ENCODE peak calls at places on chromosomes 6 and 20, in four cellular contexts. W, E, Y and T are unnamed samples.

GRCh38 chr6:251920-252319 is 40.4 kb upstream of the DUSP22 start:
- DNase-seq in W (no peak), E (no peak), Y (no peak), T (no peak)

GRCh38 chr20:6623989-6624388 is 143.5 kb upstream of the BMP2 start:
- DNase-seq in W (no peak), E (peak), Y (no peak), T (no peak)

GRCh38 chr6:157172088-157172768 is 151.1 kb downstream of the TMEM242 start:
- DNase-seq in W (no peak), E (no peak), Y (no peak), T (no peak)

GRCh38 chr20:22101606-22102005 is 396.1 kb downstream of the PAX1 start:
- DNase-seq in W (no peak), E (no peak), Y (no peak), T (no peak)

GRCh38 chr6:129685640-129686031 is 24.3 kb downstream of the ARHGAP18 start:
- DNase-seq in W (no peak), E (no peak), Y (no peak), T (no peak)

GRCh38 chr20:22762576-22763256 is 178.3 kb upstream of the FOXA2 start:
- DNase-seq in W (no peak), E (no peak), Y (no peak), T (no peak)

GRCh38 chr20:31566658-31567379 is 38.3 kb upstream of the ID1 start:
- DNase-seq in W (peak), E (no peak), Y (no peak), T (no peak)

GRCh38 chr6:132354517-132355167 is 46.6 kb downstream of the MOXD1 start:
- DNase-seq in W (no peak), E (no peak), Y (no peak), T (no peak)

GRCh38 chr6:26022166-26022510 is 59.5 kb downstream of the TRIM38 start:
- DNase-seq in W (peak), E (no peak), Y (no peak), T (peak)

GRCh38 chr6:11975353-11975977 is 36.6 kb upstream of the HIVEP1 start:
- DNase-seq in W (no peak), E (no peak), Y (no peak), T (peak)

GRCh38 chr20:22490287-22491187 is 93.8 kb downstream of the FOXA2 start:
- DNase-seq in W (no peak), E (peak), Y (no peak), T (no peak)

GRCh38 chr6:140079328-140079727 is 704.9 kb upstream of the CITED2 start:
- DNase-seq in W (no peak), E (no peak), Y (no peak), T (no peak)

GRCh38 chr6:105291525-105291924 is 111.4 kb downstream of the PREP start:
- DNase-seq in W (no peak), E (no peak), Y (no peak), T (no peak)

GRCh38 chr20:59657459-59658046 is 53.2 kb downstream of the PHACTR3 start:
- DNase-seq in W (no peak), E (no peak), Y (no peak), T (no peak)

GRCh38 chr6:149733321-149733720 is 13.0 kb downstream of the NUP43 start:
- DNase-seq in W (no peak), E (no peak), Y (no peak), T (no peak)

GRCh38 chr6:163570579-163571231 is 156.2 kb downstream of the QKI start:
- DNase-seq in W (no peak), E (no peak), Y (no peak), T (peak)

GRCh38 chr6:40947876-40948514 is 91.0 kb downstream of the UNC5CL start:
- DNase-seq in W (no peak), E (no peak), Y (no peak), T (no peak)

GRCh38 chr20:8132632-8133587 is 844 bp downstream of the PLCB1 start:
- DNase-seq in W (no peak), E (no peak), Y (no peak), T (no peak)

GRCh38 chr6:132142308-132142707 is 191.1 kb upstream of the CCN2 start:
- DNase-seq in W (no peak), E (no peak), Y (no peak), T (no peak)

GRCh38 chr6:43716099-43716498 is 28.5 kb upstream of the MRPS18A start:
- DNase-seq in W (no peak), E (no peak), Y (no peak), T (no peak)

GRCh38 chr20:20065366-20065765 is 13.0 kb downstream of the CFAP61 start:
- DNase-seq in W (no peak), E (no peak), Y (no peak), T (no peak)

GRCh38 chr6:42113929-42114636 is 28.3 kb downstream of the C6orf132 start:
- DNase-seq in W (peak), E (peak), Y (no peak), T (no peak)

GRCh38 chr6:6225885-6226284 is 94.6 kb downstream of the F13A1 start:
- DNase-seq in W (no peak), E (no peak), Y (no peak), T (no peak)

GRCh38 chr20:25054995-25055629 is 2.8 kb downstream of the ACSS1 start:
- DNase-seq in W (no peak), E (peak), Y (no peak), T (no peak)

GRCh38 chr20:3932277-3933073 is 43.3 kb downstream of the PANK2 start:
- DNase-seq in W (no peak), E (no peak), Y (no peak), T (no peak)

GRCh38 chr6:27668442-27669275 is 195.8 kb upstream of the ZNF184 start:
- DNase-seq in W (peak), E (peak), Y (peak), T (peak)

GRCh38 chr20:45592574-45593189 is 13.6 kb upstream of the WFDC8 start:
- DNase-seq in W (peak), E (peak), Y (peak), T (peak)

GRCh38 chr20:53940883-53941546 is 129.4 kb downstream of the BCAS1 start:
- DNase-seq in W (no peak), E (no peak), Y (no peak), T (no peak)

GRCh38 chr6:16320533-16321340 is 82.3 kb downstream of the GMPR start:
- DNase-seq in W (no peak), E (no peak), Y (no peak), T (no peak)

GRCh38 chr6:83633609-83634008 is 75.3 kb downstream of the SNAP91 start:
- DNase-seq in W (no peak), E (no peak), Y (no peak), T (no peak)

GRCh38 chr6:142796024-142796423 is 149.0 kb downstream of the HIVEP2 start:
- DNase-seq in W (no peak), E (no peak), Y (no peak), T (no peak)

GRCh38 chr20:11012975-11013374 is 339.2 kb upstream of the JAG1 start:
- DNase-seq in W (no peak), E (no peak), Y (no peak), T (no peak)

GRCh38 chr20:57570898-57571297 is 10.0 kb downstream of the PCK1 start:
- DNase-seq in W (no peak), E (no peak), Y (no peak), T (no peak)

GRCh38 chr6:18076231-18076630 is 46.2 kb downstream of the NHLRC1 start:
- DNase-seq in W (no peak), E (no peak), Y (no peak), T (no peak)

GRCh38 chr6:170366248-170366960 is 59.8 kb downstream of the FAM120B start:
- DNase-seq in W (no peak), E (peak), Y (no peak), T (no peak)

GRCh38 chr6:105488521-105489212 is 85.8 kb upstream of the PREP start:
- DNase-seq in W (no peak), E (no peak), Y (no peak), T (no peak)

GRCh38 chr6:44696099-44696498 is 308.6 kb downstream of the CDC5L start:
- DNase-seq in W (no peak), E (no peak), Y (no peak), T (no peak)

GRCh38 chr6:324116-324728 is 31.9 kb downstream of the DUSP22 start:
- DNase-seq in W (no peak), E (no peak), Y (no peak), T (no peak)

GRCh38 chr20:34927736-34928135 is 27.9 kb downstream of the GSS start:
- DNase-seq in W (no peak), E (no peak), Y (no peak), T (no peak)

GRCh38 chr6:148658701-148659100 is 88.1 kb upstream of the UST start:
- DNase-seq in W (no peak), E (no peak), Y (no peak), T (no peak)

GRCh38 chr6:148653138-148653776 is 93.6 kb upstream of the UST start:
- DNase-seq in W (peak), E (no peak), Y (no peak), T (no peak)

GRCh38 chr6:148657053-148657452 is 89.8 kb upstream of the UST start:
- DNase-seq in W (no peak), E (no peak), Y (no peak), T (no peak)
- TF ChIP-seq TCF7L2 in W (no peak), E (no peak), Y (no peak), T (no peak)

DNA sequence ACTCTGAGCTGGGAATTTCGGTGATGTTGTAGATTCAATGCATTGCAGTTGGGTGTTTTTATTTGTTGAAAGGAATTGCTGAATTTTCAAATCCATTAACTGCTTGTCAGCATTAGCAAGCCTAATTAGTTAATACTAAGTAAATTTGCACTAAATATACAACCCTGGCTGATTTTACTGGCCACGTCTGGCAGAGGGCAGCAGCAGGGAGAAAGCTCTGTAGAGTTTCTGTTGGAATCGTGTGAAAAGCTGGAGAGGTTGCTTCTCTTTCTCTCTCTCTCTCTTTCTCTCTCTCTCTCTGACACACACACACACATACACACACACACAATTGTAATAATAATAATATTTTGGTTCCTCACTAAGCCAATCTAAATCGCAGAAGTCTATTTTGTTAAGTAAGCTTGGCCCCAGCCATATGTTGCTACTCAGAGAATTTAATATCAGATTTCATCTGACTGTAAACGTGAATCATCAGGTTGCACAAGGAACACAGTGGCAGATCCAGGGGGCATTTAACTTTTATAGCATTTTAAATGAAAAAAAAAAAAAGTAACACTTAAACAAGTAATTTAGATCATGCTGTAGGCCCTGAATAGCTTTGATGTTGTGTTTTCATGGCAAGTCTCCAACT is 289.5 kb downstream of the ESR1 start:
- DNase-seq in W (no peak), E (no peak), Y (no peak), T (no peak)
- TF ChIP-seq TCF7L2 in W (no peak), E (no peak), Y (no peak), T (no peak)

GRCh38 chr6:10235339-10235738 is 179.5 kb downstream of the TFAP2A start:
- DNase-seq in W (no peak), E (no peak), Y (no peak), T (no peak)

GRCh38 chr6:10237284-10238043 is 177.4 kb downstream of the TFAP2A start:
- DNase-seq in W (peak), E (no peak), Y (peak), T (no peak)
- TF ChIP-seq TCF7L2 in W (no peak), E (no peak), Y (no peak), T (no peak)

DNA sequence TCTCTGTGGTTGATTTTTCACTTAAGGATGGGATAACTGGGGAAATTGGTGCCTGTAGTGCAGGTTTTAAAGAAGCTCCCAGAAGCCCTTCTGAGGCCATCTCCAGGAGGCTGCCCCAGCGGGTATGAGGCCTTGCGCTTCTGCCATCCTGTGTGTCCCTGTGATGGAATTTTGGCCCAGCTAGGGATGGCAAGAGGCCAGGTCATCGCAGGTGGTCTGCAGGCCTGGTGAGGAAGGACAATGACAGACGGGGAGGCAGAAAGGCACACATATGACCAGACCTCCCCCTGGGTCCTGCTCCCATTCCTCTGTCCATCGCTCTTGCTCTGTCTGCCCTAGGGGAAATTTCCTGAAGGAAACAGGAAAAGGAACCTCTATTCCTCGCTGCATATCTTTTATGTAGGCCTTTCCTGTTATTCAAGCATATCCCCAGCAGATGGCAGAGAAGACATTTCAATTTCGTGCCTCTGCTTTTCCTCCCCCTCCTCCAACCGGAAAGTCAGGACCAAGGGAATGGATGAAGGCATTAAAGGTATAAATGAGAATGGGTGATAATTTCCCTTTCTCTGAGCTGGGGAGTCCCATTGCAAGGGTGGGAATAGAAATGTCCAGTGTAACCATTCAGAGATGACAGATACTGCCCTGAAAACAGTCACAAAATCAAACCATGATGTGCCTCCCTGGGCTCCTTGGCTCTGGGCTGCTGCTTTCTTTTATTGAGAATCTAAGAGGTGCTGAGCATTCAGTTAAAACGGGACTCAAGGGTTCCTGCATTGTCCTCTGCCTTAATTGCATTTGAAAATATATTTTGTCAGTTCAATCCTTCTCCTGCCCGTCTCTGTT is 17.6 kb upstream of the HLA-F start:
- DNase-seq in W (peak), E (peak), Y (no peak), T (peak)
- TF ChIP-seq TCF7L2 in W (no peak), E (no peak), Y (no peak), T (no peak)

DNA sequence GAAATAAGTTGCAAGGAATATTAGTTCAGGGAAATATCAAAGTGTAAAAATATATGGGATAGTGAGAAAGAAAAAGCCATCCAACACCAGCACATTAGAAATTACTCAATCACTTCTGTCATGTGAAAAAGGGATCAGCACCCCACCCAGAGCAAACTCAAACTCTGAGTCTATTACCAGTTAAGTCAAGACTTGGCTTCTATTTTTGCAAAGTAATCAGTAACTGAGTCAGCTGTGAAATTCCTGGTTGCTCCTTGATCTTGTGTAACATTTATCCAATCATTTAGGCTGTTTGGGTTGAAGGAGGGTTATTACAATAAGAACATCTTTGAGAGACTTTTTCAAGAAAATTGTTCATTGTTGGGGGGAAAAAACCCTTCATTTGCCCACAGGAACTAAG is 51.2 kb downstream of the SLC22A23 start:
- DNase-seq in W (no peak), E (peak), Y (no peak), T (no peak)
- TF ChIP-seq TCF7L2 in W (no peak), E (no peak), Y (no peak), T (no peak)